ENCODE peak calls at places on chromosomes 3 and 15, in nine cellular contexts. T is ovary, N is thyroid gland, O is IMR-90, F is uterus, X is heart left ventricle, V is Peyer's patch, D is body of pancreas, U is suprapubic skin. H is an unnamed sample. For H3K36me3, the result is how much of the 10 kb centered on the place peaks cover.

GRCh38 chr3:123562547-123562946 is 22.3 kb downstream of the HACD2 start:
- DNase-seq in T (no peak), N (no peak), O (peak), F (no peak), X (no peak), V (no peak), D (no peak), U (no peak), H (no peak)

GRCh38 chr3:2921903-2922302 is 188.3 kb downstream of the IL5RA start:
- DNase-seq in T (no peak), N (peak), O (no peak), F (no peak), X (no peak), V (no peak), D (no peak), U (no peak), H (no peak)

GRCh38 chr3:167918686-167919085 is 177.0 kb downstream of the GOLIM4 start:
- DNase-seq in T (no peak), N (no peak), O (no peak), F (no peak), X (no peak), V (no peak), D (no peak), U (no peak), H (no peak)

GRCh38 chr3:151976211-151977050 is 103.0 kb downstream of the SUCNR1 start:
- DNase-seq in T (no peak), N (no peak), O (peak), F (no peak), X (no peak), V (no peak), D (peak), U (no peak), H (no peak)

GRCh38 chr15:27327467-27328045 is 356.6 kb downstream of the GABRG3 start:
- DNase-seq in T (no peak), N (no peak), O (no peak), F (no peak), X (no peak), V (no peak), D (no peak), U (no peak), H (no peak)

GRCh38 chr15:57061696-57062095 is 143.3 kb downstream of the TCF12 start:
- DNase-seq in T (no peak), N (no peak), O (peak), F (no peak), X (no peak), V (no peak), D (no peak), U (no peak), H (no peak)

GRCh38 chr3:110101361-110101760 is 764.0 kb upstream of the DPPA4 start:
- DNase-seq in T (no peak), N (no peak), O (peak), F (no peak), X (no peak), V (no peak), D (no peak), U (no peak), H (no peak)

GRCh38 chr3:195897081-195897852 is 11.1 kb downstream of the TNK2 start:
- DNase-seq in T (peak), N (no peak), O (peak), F (peak), X (no peak), V (no peak), D (no peak), U (no peak), H (peak)

GRCh38 chr3:4525555-4526238 is 32.5 kb downstream of the ITPR1 start:
- DNase-seq in T (no peak), N (no peak), O (no peak), F (no peak), X (no peak), V (no peak), D (no peak), U (no peak), H (no peak)

GRCh38 chr3:141556034-141556433 is 69.2 kb downstream of the RASA2 start:
- DNase-seq in T (no peak), N (no peak), O (peak), F (no peak), X (no peak), V (no peak), D (no peak), U (no peak), H (no peak)

GRCh38 chr3:189683576-189684255 is 52.5 kb downstream of the TP63 start:
- DNase-seq in T (no peak), N (no peak), O (no peak), F (no peak), X (no peak), V (no peak), D (no peak), U (no peak), H (no peak)

GRCh38 chr3:106030620-106030945 is 161.8 kb upstream of the CBLB start:
- DNase-seq in T (no peak), N (no peak), O (peak), F (no peak), X (no peak), V (no peak), D (no peak), U (no peak), H (no peak)

GRCh38 chr3:148230473-148230872 is 467.2 kb upstream of the AGTR1 start:
- DNase-seq in T (no peak), N (no peak), O (no peak), F (no peak), X (no peak), V (no peak), D (no peak), U (no peak), H (no peak)

GRCh38 chr3:32419766-32420137 is 28.1 kb downstream of the CMTM7 start:
- DNase-seq in T (no peak), N (no peak), O (no peak), F (no peak), X (no peak), V (no peak), D (no peak), U (no peak), H (no peak)

GRCh38 chr3:126668450-126669401 is 13.8 kb upstream of the TXNRD3 start:
- DNase-seq in T (no peak), N (no peak), O (no peak), F (no peak), X (no peak), V (no peak), D (no peak), U (peak), H (no peak)

GRCh38 chr3:105647047-105647446 is 221.8 kb downstream of the CBLB start:
- DNase-seq in T (no peak), N (no peak), O (peak), F (no peak), X (no peak), V (no peak), D (peak), U (no peak), H (peak)

GRCh38 chr15:71559616-71560015 is 250.7 kb upstream of the NR2E3 start:
- DNase-seq in T (no peak), N (no peak), O (no peak), F (no peak), X (no peak), V (no peak), D (no peak), U (no peak), H (no peak)

GRCh38 chr15:68767833-68768232 is 52.9 kb downstream of the ANP32A start:
- DNase-seq in T (no peak), N (no peak), O (no peak), F (no peak), X (no peak), V (no peak), D (no peak), U (no peak), H (no peak)

GRCh38 chr15:52529289-52529929 is 729 bp upstream of the MYO5A start:
- DNase-seq in T (no peak), N (no peak), O (no peak), F (peak), X (no peak), V (peak), D (no peak), U (no peak), H (no peak)

GRCh38 chr3:195522254-195523023 is 20.7 kb downstream of the PPP1R2 start:
- DNase-seq in T (no peak), N (no peak), O (peak), F (no peak), X (no peak), V (no peak), D (no peak), U (no peak), H (no peak)

GRCh38 chr15:65393557-65393956 is 15.8 kb upstream of the IGDCC3 start:
- DNase-seq in T (no peak), N (no peak), O (no peak), F (no peak), X (no peak), V (no peak), D (no peak), U (no peak), H (no peak)

GRCh38 chr3:136350557-136350956 is 100.4 kb downstream of the PCCB start:
- DNase-seq in T (no peak), N (no peak), O (peak), F (no peak), X (no peak), V (no peak), D (no peak), U (no peak), H (no peak)

GRCh38 chr15:66440501-66440900 is 53.8 kb downstream of the MAP2K1 start:
- DNase-seq in T (no peak), N (no peak), O (no peak), F (no peak), X (no peak), V (no peak), D (no peak), U (no peak), H (no peak)
- H3K36me3 ChIP-seq in T (under half), N (under half), O (under half), F (under half), X (under half), V (half or more), D (under half), U (half or more), H (under half)

GRCh38 chr15:77022646-77023575 is 28.0 kb downstream of the PSTPIP1 start:
- DNase-seq in T (peak), N (no peak), O (no peak), F (no peak), X (no peak), V (no peak), D (no peak), U (peak), H (no peak)

GRCh38 chr15:77020348-77021087 is 25.6 kb downstream of the PSTPIP1 start:
- DNase-seq in T (no peak), N (no peak), O (no peak), F (no peak), X (no peak), V (no peak), D (no peak), U (no peak), H (no peak)

GRCh38 chr15:77021088-77021481 is 26.2 kb downstream of the PSTPIP1 start:
- DNase-seq in T (no peak), N (no peak), O (no peak), F (no peak), X (no peak), V (no peak), D (no peak), U (no peak), H (no peak)

GRCh38 chr15:77023576-77024272 is 28.8 kb downstream of the PSTPIP1 start:
- DNase-seq in T (peak), N (no peak), O (no peak), F (no peak), X (no peak), V (no peak), D (no peak), U (peak), H (peak)

DNA sequence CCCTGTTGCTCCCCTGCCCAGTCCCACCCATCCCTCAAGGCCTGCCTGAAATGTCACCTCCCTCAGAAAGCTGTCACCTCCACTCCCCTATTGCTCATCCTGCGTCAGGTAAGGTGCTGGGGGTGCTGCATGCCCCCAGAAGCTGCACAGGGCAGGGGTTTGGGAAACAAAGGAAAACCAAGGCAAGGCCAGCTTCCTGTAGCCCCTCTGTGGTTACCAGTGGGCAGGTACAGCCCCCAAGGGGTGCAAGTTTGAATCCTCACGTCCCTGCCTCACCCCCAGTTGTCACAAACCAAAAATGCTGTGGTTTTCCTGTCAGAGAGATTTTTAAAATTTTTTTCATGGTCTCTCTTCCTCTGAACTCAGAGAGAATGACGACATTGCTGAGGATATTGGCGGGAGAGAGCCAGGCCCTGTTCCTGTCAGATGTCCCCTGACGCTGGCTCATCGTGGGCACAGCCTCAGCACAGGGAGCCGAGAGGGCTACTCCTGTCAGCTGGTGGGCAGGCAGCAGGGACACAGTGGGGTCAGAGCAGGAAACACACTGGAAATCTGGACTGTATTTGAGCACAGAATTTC is 27.0 kb downstream of the PSTPIP1 start:
- DNase-seq in T (no peak), N (no peak), O (peak), F (no peak), X (peak), V (peak), D (no peak), U (no peak), H (no peak)
- TF ChIP-seq POLR2A in T (no peak), N (no peak), O (no peak), F (no peak), X (no peak), V (no peak), D (no peak), U (no peak), H (no peak)

GRCh38 chr15:42731461-42731860 is 5.5 kb downstream of the CDAN1 start:
- DNase-seq in T (no peak), N (no peak), O (no peak), F (no peak), X (no peak), V (no peak), D (no peak), U (no peak), H (no peak)

GRCh38 chr15:42730536-42730935 is 6.4 kb downstream of the CDAN1 start:
- DNase-seq in T (no peak), N (no peak), O (no peak), F (no peak), X (no peak), V (no peak), D (no peak), U (no peak), H (no peak)

GRCh38 chr15:42734076-42734672 is 2.8 kb downstream of the CDAN1 start:
- DNase-seq in T (no peak), N (no peak), O (no peak), F (no peak), X (no peak), V (no peak), D (no peak), U (no peak), H (no peak)

GRCh38 chr15:42733027-42733426 is 3.9 kb downstream of the CDAN1 start:
- DNase-seq in T (no peak), N (no peak), O (no peak), F (no peak), X (no peak), V (no peak), D (no peak), U (no peak), H (no peak)

GRCh38 chr15:42732095-42732827 is 4.7 kb downstream of the CDAN1 start:
- DNase-seq in T (no peak), N (no peak), O (no peak), F (no peak), X (no peak), V (no peak), D (no peak), U (no peak), H (no peak)
- H3K36me3 ChIP-seq in T (under half), N (under half), O (half or more), F (under half), X (under half), V (half or more), D (under half), U (half or more), H (under half)

GRCh38 chr3:184003187-184003967 is 14.3 kb downstream of the ABCC5 start:
- DNase-seq in T (no peak), N (no peak), O (peak), F (no peak), X (no peak), V (no peak), D (no peak), U (no peak), H (no peak)

GRCh38 chr3:184002469-184002868 is 15.2 kb downstream of the ABCC5 start:
- DNase-seq in T (no peak), N (no peak), O (no peak), F (no peak), X (peak), V (no peak), D (no peak), U (no peak), H (no peak)

GRCh38 chr3:184008161-184008560 is 9.5 kb downstream of the ABCC5 start:
- DNase-seq in T (no peak), N (no peak), O (no peak), F (no peak), X (no peak), V (no peak), D (no peak), U (no peak), H (no peak)

GRCh38 chr3:184004483-184004882 is 13.2 kb downstream of the ABCC5 start:
- DNase-seq in T (no peak), N (no peak), O (no peak), F (no peak), X (no peak), V (no peak), D (peak), U (no peak), H (no peak)

DNA sequence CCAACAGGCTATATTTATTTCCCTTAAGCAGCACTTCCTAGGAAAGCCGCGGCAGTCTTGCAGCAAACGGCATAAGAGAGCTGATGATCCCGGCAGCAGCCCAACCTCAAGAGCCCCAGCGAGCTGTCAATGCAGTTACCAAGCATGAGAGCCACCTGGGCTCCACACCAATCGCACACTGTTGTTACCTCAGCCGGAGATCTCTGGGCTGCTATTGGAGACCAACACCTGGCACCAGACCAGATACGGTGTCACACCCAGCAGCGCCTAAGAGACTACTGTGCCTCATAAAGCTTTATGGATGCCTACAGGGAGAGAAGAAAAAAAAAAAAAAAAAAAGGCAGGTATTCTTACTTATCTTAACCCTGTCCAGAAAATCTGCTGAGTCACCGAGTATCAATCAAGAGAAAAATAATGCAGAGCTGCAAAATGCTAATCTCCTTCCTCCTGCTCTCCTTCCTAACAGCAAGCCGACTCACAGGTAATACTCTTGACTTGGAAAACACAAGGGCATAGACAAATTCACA is 11.6 kb downstream of the ABCC5 start:
- DNase-seq in T (peak), N (peak), O (peak), F (peak), X (peak), V (peak), D (peak), U (no peak), H (peak)
- TF ChIP-seq POLR2A in T (no peak), N (peak), O (no peak), F (no peak), X (no peak), V (no peak), D (no peak), U (no peak), H (no peak)

GRCh38 chr15:43153269-43153668 is 19.9 kb downstream of the TMEM62 start:
- DNase-seq in T (no peak), N (no peak), O (no peak), F (no peak), X (no peak), V (no peak), D (no peak), U (no peak), H (no peak)
- H3K36me3 ChIP-seq in T (under half), N (under half), O (under half), F (under half), X (under half), V (half or more), D (under half), U (half or more), H (under half)

DNA sequence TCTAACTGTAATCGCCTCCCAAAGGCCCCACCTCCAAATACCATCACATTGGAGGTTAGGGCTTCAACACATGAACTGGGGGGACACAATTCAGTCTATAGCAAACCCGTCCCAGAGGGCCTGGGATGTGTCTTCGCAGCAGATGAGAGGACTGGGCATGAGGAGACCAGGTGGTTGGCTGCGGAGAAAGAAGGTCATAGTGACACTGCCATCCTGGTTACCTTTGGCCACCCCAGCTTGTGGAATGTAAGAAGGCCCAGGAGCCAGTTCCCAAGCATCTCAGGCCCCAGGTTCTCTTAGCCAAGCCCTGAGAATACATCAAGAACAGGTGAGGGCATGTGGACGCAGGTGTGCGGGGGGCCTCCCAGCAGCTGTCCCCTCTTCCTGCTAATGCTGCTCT is 6.4 kb upstream of the RARRES1 start:
- DNase-seq in T (no peak), N (no peak), O (no peak), F (no peak), X (no peak), V (no peak), D (no peak), U (no peak), H (no peak)
- TF ChIP-seq POLR2A in T (no peak), N (no peak), O (no peak), F (no peak), X (no peak), V (no peak), D (no peak), U (no peak), H (no peak)